ENCODE peak calls at places on chromosomes 16 and 17, in eight cellular contexts. One of them, this sample, is unnamed.

GRCh38 chr17:929547-929946 is 50.0 kb downstream of the NXN start:
- DNase-seq in OCI-LY7: no peak
- DNase-seq in heart right ventricle: no peak
- DNase-seq in naive thymus-derived CD4-positive, alpha-beta T cell: no peak
- DNase-seq in tibial artery: no peak
- DNase-seq in A673: no peak
- DNase-seq in iPS DF 6.9: no peak
- DNase-seq in right lobe of liver: no peak
- DNase-seq in this sample: no peak

GRCh38 chr17:16287563-16288027 is 65.7 kb downstream of the CENPV start:
- DNase-seq in A673: no peak
- DNase-seq in heart right ventricle: no peak
- DNase-seq in iPS DF 6.9: no peak
- DNase-seq in OCI-LY7: peak; percentile 68
- DNase-seq in right lobe of liver: no peak
- DNase-seq in naive thymus-derived CD4-positive, alpha-beta T cell: peak; percentile 31
- DNase-seq in tibial artery: no peak
- DNase-seq in this sample: no peak

GRCh38 chr17:56867948-56868376 is 34.0 kb downstream of the DGKE start:
- DNase-seq in tibial artery: no peak
- DNase-seq in OCI-LY7: no peak
- DNase-seq in A673: no peak
- DNase-seq in iPS DF 6.9: no peak
- DNase-seq in naive thymus-derived CD4-positive, alpha-beta T cell: no peak
- DNase-seq in right lobe of liver: no peak
- DNase-seq in heart right ventricle: no peak
- DNase-seq in this sample: peak; percentile 37

GRCh38 chr16:64403352-64403751 is 718.5 kb downstream of the CDH11 start:
- DNase-seq in heart right ventricle: no peak
- DNase-seq in naive thymus-derived CD4-positive, alpha-beta T cell: no peak
- DNase-seq in OCI-LY7: no peak
- DNase-seq in A673: no peak
- DNase-seq in right lobe of liver: no peak
- DNase-seq in tibial artery: no peak
- DNase-seq in iPS DF 6.9: no peak
- DNase-seq in this sample: no peak

GRCh38 chr16:13178318-13178717 is 276.9 kb downstream of the SHISA9 start:
- DNase-seq in tibial artery: no peak
- DNase-seq in right lobe of liver: no peak
- DNase-seq in iPS DF 6.9: no peak
- DNase-seq in A673: no peak
- DNase-seq in OCI-LY7: no peak
- DNase-seq in naive thymus-derived CD4-positive, alpha-beta T cell: no peak
- DNase-seq in heart right ventricle: no peak
- DNase-seq in this sample: no peak

GRCh38 chr17:2906907-2907306 is 110.7 kb downstream of the RAP1GAP2 start:
- DNase-seq in right lobe of liver: no peak
- DNase-seq in iPS DF 6.9: no peak
- DNase-seq in heart right ventricle: no peak
- DNase-seq in OCI-LY7: peak; percentile 19
- DNase-seq in A673: no peak
- DNase-seq in naive thymus-derived CD4-positive, alpha-beta T cell: no peak
- DNase-seq in tibial artery: no peak
- DNase-seq in this sample: no peak

GRCh38 chr17:17778308-17779014 is 58.3 kb downstream of the SREBF1 start:
- DNase-seq in iPS DF 6.9: no peak
- DNase-seq in OCI-LY7: no peak
- DNase-seq in heart right ventricle: peak; percentile 76
- DNase-seq in A673: no peak
- DNase-seq in tibial artery: peak; percentile 71
- DNase-seq in naive thymus-derived CD4-positive, alpha-beta T cell: no peak
- DNase-seq in right lobe of liver: no peak
- DNase-seq in this sample: peak; percentile 92

GRCh38 chr17:77512062-77512946 is 371.5 kb downstream of the SEC14L1 start:
- DNase-seq in A673: no peak
- DNase-seq in heart right ventricle: no peak
- DNase-seq in iPS DF 6.9: no peak
- DNase-seq in right lobe of liver: no peak
- DNase-seq in naive thymus-derived CD4-positive, alpha-beta T cell: no peak
- DNase-seq in tibial artery: no peak
- DNase-seq in OCI-LY7: no peak
- DNase-seq in this sample: no peak

GRCh38 chr16:57781349-57781740 is 20.9 kb downstream of the KIFC3 start:
- DNase-seq in heart right ventricle: no peak
- DNase-seq in right lobe of liver: no peak
- DNase-seq in A673: no peak
- DNase-seq in naive thymus-derived CD4-positive, alpha-beta T cell: no peak
- DNase-seq in tibial artery: no peak
- DNase-seq in iPS DF 6.9: no peak
- DNase-seq in OCI-LY7: no peak
- DNase-seq in this sample: no peak

GRCh38 chr16:83102336-83102735 is 475.6 kb downstream of the CDH13 start:
- DNase-seq in OCI-LY7: no peak
- DNase-seq in tibial artery: no peak
- DNase-seq in heart right ventricle: no peak
- DNase-seq in A673: no peak
- DNase-seq in right lobe of liver: no peak
- DNase-seq in naive thymus-derived CD4-positive, alpha-beta T cell: no peak
- DNase-seq in iPS DF 6.9: no peak
- DNase-seq in this sample: no peak

GRCh38 chr16:16143038-16143763 is 80.1 kb downstream of the ABCC6 start:
- DNase-seq in right lobe of liver: no peak
- DNase-seq in A673: peak; percentile 17
- DNase-seq in heart right ventricle: no peak
- DNase-seq in OCI-LY7: peak; percentile 58
- DNase-seq in naive thymus-derived CD4-positive, alpha-beta T cell: no peak
- DNase-seq in tibial artery: no peak
- DNase-seq in iPS DF 6.9: peak; percentile 39
- DNase-seq in this sample: no peak

GRCh38 chr16:75038036-75038959 is 39.5 kb downstream of the ZNRF1 start:
- DNase-seq in tibial artery: no peak
- DNase-seq in iPS DF 6.9: no peak
- DNase-seq in right lobe of liver: no peak
- DNase-seq in OCI-LY7: no peak
- DNase-seq in heart right ventricle: no peak
- DNase-seq in A673: no peak
- DNase-seq in naive thymus-derived CD4-positive, alpha-beta T cell: no peak
- DNase-seq in this sample: no peak

GRCh38 chr16:19804538-19805323 is 79.9 kb downstream of the GPRC5B start:
- DNase-seq in OCI-LY7: peak; percentile 47
- DNase-seq in naive thymus-derived CD4-positive, alpha-beta T cell: peak; percentile 43
- DNase-seq in A673: no peak
- DNase-seq in right lobe of liver: no peak
- DNase-seq in tibial artery: peak; percentile 73
- DNase-seq in iPS DF 6.9: peak; percentile 48
- DNase-seq in heart right ventricle: peak; percentile 66
- DNase-seq in this sample: peak; percentile 69

GRCh38 chr16:10988164-10988803 is 43.9 kb downstream of the CLEC16A start:
- DNase-seq in naive thymus-derived CD4-positive, alpha-beta T cell: no peak
- DNase-seq in OCI-LY7: peak; percentile 32
- DNase-seq in iPS DF 6.9: no peak
- DNase-seq in A673: no peak
- DNase-seq in tibial artery: no peak
- DNase-seq in right lobe of liver: no peak
- DNase-seq in heart right ventricle: no peak
- DNase-seq in this sample: no peak

GRCh38 chr17:64174686-64175456 is 44.9 kb upstream of the ERN1 start:
- DNase-seq in OCI-LY7: no peak
- DNase-seq in naive thymus-derived CD4-positive, alpha-beta T cell: no peak
- DNase-seq in heart right ventricle: no peak
- DNase-seq in iPS DF 6.9: no peak
- DNase-seq in A673: no peak
- DNase-seq in tibial artery: peak; percentile 72
- DNase-seq in right lobe of liver: no peak
- DNase-seq in this sample: no peak

GRCh38 chr17:83106036-83106577 is 26.7 kb downstream of the METRNL start:
- DNase-seq in A673: no peak
- DNase-seq in naive thymus-derived CD4-positive, alpha-beta T cell: no peak
- DNase-seq in heart right ventricle: no peak
- DNase-seq in tibial artery: no peak
- DNase-seq in OCI-LY7: no peak
- DNase-seq in iPS DF 6.9: no peak
- DNase-seq in right lobe of liver: no peak
- DNase-seq in this sample: no peak

GRCh38 chr17:7239091-7240027 is at the start of gene PHF23:
- DNase-seq in right lobe of liver: peak; percentile 100
- DNase-seq in naive thymus-derived CD4-positive, alpha-beta T cell: peak; percentile 98
- DNase-seq in A673: peak; percentile 100
- DNase-seq in tibial artery: peak; percentile 100
- DNase-seq in OCI-LY7: peak; percentile 99
- DNase-seq in iPS DF 6.9: peak; percentile 99
- DNase-seq in heart right ventricle: peak; percentile 99
- DNase-seq in this sample: peak; percentile 99
- H3K4me1 ChIP-seq in right lobe of liver: peaks cover 32% of the 10 kb centered on the region
- H3K4me1 ChIP-seq in naive thymus-derived CD4-positive, alpha-beta T cell: peaks cover 32% of the 10 kb centered on the region
- H3K4me1 ChIP-seq in A673: peaks cover 41% of the 10 kb centered on the region
- H3K4me1 ChIP-seq in tibial artery: peaks cover 45% of the 10 kb centered on the region
- H3K4me1 ChIP-seq in OCI-LY7: peaks cover 60% of the 10 kb centered on the region
- H3K4me1 ChIP-seq in iPS DF 6.9: peaks cover 2% of the 10 kb centered on the region
- H3K4me1 ChIP-seq in heart right ventricle: peaks cover 42% of the 10 kb centered on the region
- H3K4me1 ChIP-seq in this sample: peaks cover 14% of the 10 kb centered on the region

GRCh38 chr17:7883781-7884386 is 4.7 kb upstream of the CHD3 start:
- DNase-seq in A673: peak; percentile 48
- DNase-seq in naive thymus-derived CD4-positive, alpha-beta T cell: peak; percentile 52
- DNase-seq in tibial artery: no peak
- DNase-seq in iPS DF 6.9: no peak
- DNase-seq in right lobe of liver: no peak
- DNase-seq in OCI-LY7: peak; percentile 61
- DNase-seq in heart right ventricle: no peak
- DNase-seq in this sample: no peak

GRCh38 chr17:7884581-7885356 is 3.8 kb upstream of the CHD3 start:
- DNase-seq in A673: peak; percentile 15
- DNase-seq in heart right ventricle: peak; percentile 27
- DNase-seq in naive thymus-derived CD4-positive, alpha-beta T cell: peak; percentile 30
- DNase-seq in OCI-LY7: peak; percentile 32
- DNase-seq in tibial artery: no peak
- DNase-seq in right lobe of liver: no peak
- DNase-seq in iPS DF 6.9: no peak
- DNase-seq in this sample: no peak

GRCh38 chr17:7887038-7887481 is 1.5 kb upstream of the CHD3 start:
- DNase-seq in tibial artery: no peak
- DNase-seq in right lobe of liver: no peak
- DNase-seq in naive thymus-derived CD4-positive, alpha-beta T cell: no peak
- DNase-seq in heart right ventricle: no peak
- DNase-seq in OCI-LY7: no peak
- DNase-seq in iPS DF 6.9: no peak
- DNase-seq in A673: no peak
- DNase-seq in this sample: no peak

GRCh38 chr17:7886227-7887037 is 2.2 kb upstream of the CHD3 start:
- DNase-seq in OCI-LY7: peak; percentile 47
- DNase-seq in heart right ventricle: no peak
- DNase-seq in tibial artery: no peak
- DNase-seq in A673: peak; percentile 67
- DNase-seq in right lobe of liver: no peak
- DNase-seq in naive thymus-derived CD4-positive, alpha-beta T cell: peak; percentile 55
- DNase-seq in iPS DF 6.9: no peak
- DNase-seq in this sample: peak; percentile 60

DNA sequence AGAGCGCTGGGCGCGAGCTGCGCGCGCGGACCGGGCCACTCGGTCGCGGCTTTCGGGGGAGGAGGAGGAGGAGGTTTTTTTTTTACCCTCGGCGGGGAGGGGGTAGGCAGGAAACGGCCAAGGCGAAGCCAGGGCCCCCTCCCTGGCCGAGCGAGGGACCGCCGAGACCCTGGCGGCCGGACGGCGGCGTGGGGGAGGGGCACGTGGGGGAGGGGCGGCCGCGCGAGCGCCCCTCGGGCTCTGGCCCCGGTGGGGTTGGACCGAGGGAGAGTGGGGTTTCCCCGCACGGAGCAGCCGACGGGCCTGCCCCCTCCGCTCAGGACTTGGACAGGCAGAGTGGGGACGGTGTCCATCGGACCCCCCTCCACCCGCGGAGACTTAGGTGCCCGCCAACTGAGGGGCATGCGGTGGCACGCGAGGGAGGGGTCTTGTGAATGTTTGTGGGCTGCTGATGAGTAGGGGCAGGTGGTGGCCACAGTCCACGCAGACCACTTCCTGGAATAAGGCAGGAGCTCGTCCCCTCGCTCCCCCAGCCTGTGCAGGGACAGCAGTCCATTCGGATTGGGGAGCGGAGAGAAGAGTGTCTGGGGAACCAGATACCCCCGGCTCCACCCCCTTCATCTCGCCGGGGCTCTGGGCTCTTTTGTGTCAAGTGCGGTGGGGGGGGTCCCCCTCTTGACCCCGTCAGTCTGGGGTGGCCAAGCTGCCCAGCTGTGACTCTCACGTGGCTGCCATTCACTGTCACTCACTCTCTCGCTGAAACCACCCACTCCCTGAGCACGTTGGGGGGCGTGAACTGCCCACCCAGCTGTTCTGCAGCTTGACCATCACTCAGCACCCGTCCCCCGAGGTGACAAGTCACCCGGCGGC is 3.0 kb upstream of the CHD3 start:
- DNase-seq in OCI-LY7: peak; percentile 68
- DNase-seq in right lobe of liver: no peak
- DNase-seq in tibial artery: peak; percentile 73
- DNase-seq in iPS DF 6.9: no peak
- DNase-seq in A673: peak; percentile 51
- DNase-seq in heart right ventricle: peak; percentile 47
- DNase-seq in naive thymus-derived CD4-positive, alpha-beta T cell: peak; percentile 31
- DNase-seq in this sample: peak; percentile 61
- H3K4me1 ChIP-seq in OCI-LY7: peaks cover 48% of the 10 kb centered on the region
- H3K4me1 ChIP-seq in right lobe of liver: peaks cover 43% of the 10 kb centered on the region
- H3K4me1 ChIP-seq in tibial artery: peaks cover 48% of the 10 kb centered on the region
- H3K4me1 ChIP-seq in iPS DF 6.9: peaks cover 4% of the 10 kb centered on the region
- H3K4me1 ChIP-seq in A673: peaks cover 47% of the 10 kb centered on the region
- H3K4me1 ChIP-seq in heart right ventricle: peaks cover 43% of the 10 kb centered on the region
- H3K4me1 ChIP-seq in naive thymus-derived CD4-positive, alpha-beta T cell: peaks cover 28% of the 10 kb centered on the region
- H3K4me1 ChIP-seq in this sample: peaks cover 10% of the 10 kb centered on the region

DNA sequence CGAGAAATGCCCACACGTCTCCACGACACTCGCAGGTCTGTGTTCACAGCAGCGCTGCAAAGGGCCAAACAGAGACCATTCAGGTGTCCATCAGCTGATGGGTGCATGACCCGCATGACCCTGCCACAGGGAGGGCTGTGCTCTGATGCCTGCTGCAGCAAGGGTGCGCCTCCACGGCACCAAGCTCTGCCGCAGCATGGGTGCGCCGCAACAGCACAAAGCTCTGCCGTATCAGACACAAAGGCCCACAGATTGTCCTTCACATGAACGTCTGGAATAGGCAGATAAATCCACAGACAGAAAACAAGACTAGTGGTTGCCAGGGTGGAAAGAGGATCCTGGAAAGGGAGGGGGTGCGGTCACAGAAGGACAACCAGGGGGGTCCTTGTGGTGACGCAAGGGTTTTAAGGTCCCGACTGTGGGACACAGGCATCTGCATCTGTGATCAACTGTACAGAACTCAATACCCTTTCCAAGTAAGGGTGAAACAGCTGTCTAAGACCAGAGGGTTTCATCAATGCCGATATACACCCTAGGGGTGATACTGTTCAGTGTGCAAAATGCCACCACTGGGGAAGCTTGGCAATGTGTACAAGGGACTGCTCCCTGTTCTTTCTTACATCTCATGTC is 121.0 kb downstream of the ANKRD11 start:
- DNase-seq in naive thymus-derived CD4-positive, alpha-beta T cell: no peak
- DNase-seq in OCI-LY7: no peak
- DNase-seq in tibial artery: no peak
- DNase-seq in right lobe of liver: no peak
- DNase-seq in iPS DF 6.9: no peak
- DNase-seq in heart right ventricle: no peak
- DNase-seq in A673: no peak
- DNase-seq in this sample: no peak
- H3K4me1 ChIP-seq in naive thymus-derived CD4-positive, alpha-beta T cell: peaks cover 40% of the 10 kb centered on the region
- H3K4me1 ChIP-seq in OCI-LY7: peaks cover 14% of the 10 kb centered on the region
- H3K4me1 ChIP-seq in tibial artery: peaks cover 88% of the 10 kb centered on the region
- H3K4me1 ChIP-seq in right lobe of liver: peaks cover 15% of the 10 kb centered on the region
- H3K4me1 ChIP-seq in iPS DF 6.9: peaks cover 5% of the 10 kb centered on the region
- H3K4me1 ChIP-seq in heart right ventricle: peaks cover 31% of the 10 kb centered on the region
- H3K4me1 ChIP-seq in A673: no peaks in the 10 kb centered on the region
- H3K4me1 ChIP-seq in this sample: no peaks in the 10 kb centered on the region

GRCh38 chr17:48551601-48552452 is 6.9 kb upstream of the HOXB2 start:
- DNase-seq in naive thymus-derived CD4-positive, alpha-beta T cell: no peak
- DNase-seq in OCI-LY7: no peak
- DNase-seq in iPS DF 6.9: no peak
- DNase-seq in tibial artery: no peak
- DNase-seq in right lobe of liver: no peak
- DNase-seq in heart right ventricle: no peak
- DNase-seq in A673: no peak
- DNase-seq in this sample: no peak
- H3K4me1 ChIP-seq in naive thymus-derived CD4-positive, alpha-beta T cell: no peaks in the 10 kb centered on the region
- H3K4me1 ChIP-seq in OCI-LY7: no peaks in the 10 kb centered on the region
- H3K4me1 ChIP-seq in iPS DF 6.9: peaks cover 8% of the 10 kb centered on the region
- H3K4me1 ChIP-seq in tibial artery: peaks cover 47% of the 10 kb centered on the region
- H3K4me1 ChIP-seq in right lobe of liver: peaks cover 6% of the 10 kb centered on the region
- H3K4me1 ChIP-seq in heart right ventricle: peaks cover 7% of the 10 kb centered on the region
- H3K4me1 ChIP-seq in A673: peaks cover 55% of the 10 kb centered on the region
- H3K4me1 ChIP-seq in this sample: peaks cover 8% of the 10 kb centered on the region